ENCODE peak calls at places on chromosomes 11 and 22, in five cellular contexts. One of them, this sample, is unnamed.

GRCh38 chr11:16605440-16605970 is 132.9 kb upstream of the C11orf58 start:
- DNase-seq in GM13977: no peak
- DNase-seq in EL: peak
- DNase-seq in CD4-positive, alpha-beta T cell: no peak
- DNase-seq in NCI-H226: no peak
- DNase-seq in this sample: peak

GRCh38 chr11:30451642-30452041 is 128.7 kb downstream of the ARL14EP start:
- DNase-seq in GM13977: no peak
- DNase-seq in NCI-H226: no peak
- DNase-seq in CD4-positive, alpha-beta T cell: no peak
- DNase-seq in EL: no peak
- DNase-seq in this sample: peak

GRCh38 chr11:132844956-132845355 is 687.3 kb downstream of the OPCML start:
- DNase-seq in NCI-H226: no peak
- DNase-seq in CD4-positive, alpha-beta T cell: no peak
- DNase-seq in GM13977: no peak
- DNase-seq in EL: peak
- DNase-seq in this sample: peak

GRCh38 chr22:17501679-17502285 is 61.5 kb upstream of the SLC25A18 start:
- DNase-seq in GM13977: peak
- DNase-seq in CD4-positive, alpha-beta T cell: no peak
- DNase-seq in EL: peak
- DNase-seq in NCI-H226: peak
- DNase-seq in this sample: peak

GRCh38 chr22:49580024-49580423 is 247.6 kb downstream of the BRD1 start:
- DNase-seq in GM13977: no peak
- DNase-seq in NCI-H226: no peak
- DNase-seq in CD4-positive, alpha-beta T cell: no peak
- DNase-seq in EL: no peak
- DNase-seq in this sample: no peak

GRCh38 chr11:131928992-131929391 is 558.6 kb downstream of the NTM start:
- DNase-seq in CD4-positive, alpha-beta T cell: no peak
- DNase-seq in NCI-H226: no peak
- DNase-seq in EL: no peak
- DNase-seq in GM13977: no peak
- DNase-seq in this sample: no peak

GRCh38 chr11:2137202-2138071 is 1.8 kb downstream of the IGF2 start:
- DNase-seq in GM13977: no peak
- DNase-seq in EL: peak
- DNase-seq in NCI-H226: peak
- DNase-seq in CD4-positive, alpha-beta T cell: no peak
- DNase-seq in this sample: peak

GRCh38 chr11:104337273-104337672 is 173.3 kb upstream of the PDGFD start:
- DNase-seq in NCI-H226: no peak
- DNase-seq in CD4-positive, alpha-beta T cell: no peak
- DNase-seq in EL: no peak
- DNase-seq in GM13977: no peak
- DNase-seq in this sample: no peak

GRCh38 chr11:110323786-110324185 is 27.4 kb upstream of the RDX start:
- DNase-seq in EL: no peak
- DNase-seq in GM13977: no peak
- DNase-seq in CD4-positive, alpha-beta T cell: no peak
- DNase-seq in NCI-H226: no peak
- DNase-seq in this sample: no peak

GRCh38 chr11:34682822-34683221 is 61.9 kb downstream of the EHF start:
- DNase-seq in CD4-positive, alpha-beta T cell: no peak
- DNase-seq in NCI-H226: peak
- DNase-seq in EL: peak
- DNase-seq in GM13977: no peak
- DNase-seq in this sample: peak

GRCh38 chr22:29867260-29867659 is 15.7 kb upstream of the MTMR3 start:
- DNase-seq in CD4-positive, alpha-beta T cell: no peak
- DNase-seq in EL: no peak
- DNase-seq in NCI-H226: no peak
- DNase-seq in GM13977: no peak
- DNase-seq in this sample: no peak

GRCh38 chr11:35688023-35688422 is 25.4 kb downstream of the TRIM44 start:
- DNase-seq in EL: peak
- DNase-seq in GM13977: no peak
- DNase-seq in CD4-positive, alpha-beta T cell: no peak
- DNase-seq in NCI-H226: peak
- DNase-seq in this sample: peak

GRCh38 chr11:69630009-69630870 is 10.7 kb upstream of the CCND1 start:
- DNase-seq in CD4-positive, alpha-beta T cell: no peak
- DNase-seq in GM13977: no peak
- DNase-seq in EL: no peak
- DNase-seq in NCI-H226: no peak
- DNase-seq in this sample: peak

GRCh38 chr11:126226334-126227084 is 14.9 kb downstream of the FAM118B start:
- DNase-seq in EL: no peak
- DNase-seq in CD4-positive, alpha-beta T cell: no peak
- DNase-seq in NCI-H226: no peak
- DNase-seq in GM13977: no peak
- DNase-seq in this sample: no peak

GRCh38 chr11:82474876-82475275 is 258.8 kb downstream of the FAM181B start:
- DNase-seq in GM13977: no peak
- DNase-seq in CD4-positive, alpha-beta T cell: no peak
- DNase-seq in NCI-H226: no peak
- DNase-seq in EL: no peak
- DNase-seq in this sample: no peak

GRCh38 chr11:16945671-16946469 is 68.3 kb downstream of the PLEKHA7 start:
- DNase-seq in GM13977: peak
- DNase-seq in EL: peak
- DNase-seq in CD4-positive, alpha-beta T cell: no peak
- DNase-seq in NCI-H226: peak
- DNase-seq in this sample: peak

GRCh38 chr11:78203184-78203583 is 14.5 kb downstream of the USP35 start:
- DNase-seq in CD4-positive, alpha-beta T cell: peak
- DNase-seq in NCI-H226: no peak
- DNase-seq in EL: no peak
- DNase-seq in GM13977: no peak
- DNase-seq in this sample: no peak

GRCh38 chr11:87926250-87926970 is 248.8 kb downstream of the RAB38 start:
- DNase-seq in GM13977: no peak
- DNase-seq in NCI-H226: peak
- DNase-seq in EL: peak
- DNase-seq in CD4-positive, alpha-beta T cell: no peak
- DNase-seq in this sample: peak

This sample was measured in Daoy.